ENCODE peak calls at places on chromosomes 13 and 19, in eight cellular contexts. One of them, this sample, is unnamed.

GRCh38 chr13:30145709-30146367 is 161.5 kb downstream of the KATNAL1 start:
- DNase-seq in cardiac fibroblast: no peak
- DNase-seq in astrocyte of the spinal cord: no peak
- DNase-seq in heart right ventricle: no peak
- DNase-seq in Peyer's patch: no peak
- DNase-seq in AG04450: no peak
- DNase-seq in kidney: no peak
- DNase-seq in cardiac muscle cell: no peak
- DNase-seq in this sample: no peak

GRCh38 chr19:27752530-27753184 is 1460.3 kb downstream of the UQCRFS1 start:
- DNase-seq in cardiac fibroblast: no peak
- DNase-seq in astrocyte of the spinal cord: no peak
- DNase-seq in heart right ventricle: no peak
- DNase-seq in Peyer's patch: no peak
- DNase-seq in AG04450: no peak
- DNase-seq in kidney: no peak
- DNase-seq in cardiac muscle cell: no peak
- DNase-seq in this sample: no peak

GRCh38 chr13:45194081-45194939 is 6.5 kb downstream of the KCTD4 start:
- DNase-seq in cardiac fibroblast: peak; percentile 67
- DNase-seq in astrocyte of the spinal cord: peak; percentile 72
- DNase-seq in heart right ventricle: peak; percentile 39
- DNase-seq in Peyer's patch: no peak
- DNase-seq in AG04450: no peak
- DNase-seq in kidney: no peak
- DNase-seq in cardiac muscle cell: peak; percentile 80
- DNase-seq in this sample: no peak

GRCh38 chr13:36421447-36421846 is 10.8 kb upstream of the CCNA1 start:
- DNase-seq in cardiac fibroblast: peak; percentile 92
- DNase-seq in astrocyte of the spinal cord: peak; percentile 49
- DNase-seq in heart right ventricle: no peak
- DNase-seq in Peyer's patch: no peak
- DNase-seq in AG04450: no peak
- DNase-seq in kidney: no peak
- DNase-seq in cardiac muscle cell: peak; percentile 44
- DNase-seq in this sample: no peak

GRCh38 chr13:50914301-50914700 is 4.7 kb downstream of the RNASEH2B start:
- DNase-seq in cardiac fibroblast: peak; percentile 4
- DNase-seq in astrocyte of the spinal cord: peak; percentile 16
- DNase-seq in heart right ventricle: no peak
- DNase-seq in Peyer's patch: no peak
- DNase-seq in AG04450: no peak
- DNase-seq in kidney: no peak
- DNase-seq in cardiac muscle cell: no peak
- DNase-seq in this sample: no peak

GRCh38 chr13:28239374-28239773 is 101.0 kb downstream of the PAN3 start:
- DNase-seq in cardiac fibroblast: peak; percentile 92
- DNase-seq in astrocyte of the spinal cord: peak; percentile 41
- DNase-seq in heart right ventricle: no peak
- DNase-seq in Peyer's patch: no peak
- DNase-seq in AG04450: no peak
- DNase-seq in kidney: no peak
- DNase-seq in cardiac muscle cell: peak; percentile 87
- DNase-seq in this sample: no peak

GRCh38 chr13:63024458-63024857 is 1608.8 kb upstream of the PCDH20 start:
- DNase-seq in cardiac fibroblast: no peak
- DNase-seq in astrocyte of the spinal cord: peak; percentile 40
- DNase-seq in heart right ventricle: no peak
- DNase-seq in Peyer's patch: no peak
- DNase-seq in AG04450: no peak
- DNase-seq in kidney: no peak
- DNase-seq in cardiac muscle cell: no peak
- DNase-seq in this sample: no peak

GRCh38 chr13:24220086-24220703 is 59.7 kb downstream of the SPATA13 start:
- DNase-seq in cardiac fibroblast: peak; percentile 92
- DNase-seq in astrocyte of the spinal cord: peak; percentile 83
- DNase-seq in heart right ventricle: peak; percentile 70
- DNase-seq in Peyer's patch: no peak
- DNase-seq in AG04450: peak; percentile 61
- DNase-seq in kidney: no peak
- DNase-seq in cardiac muscle cell: peak; percentile 92
- DNase-seq in this sample: peak; percentile 61

GRCh38 chr19:52102782-52103181 is 7.2 kb upstream of the ZNF841 start:
- DNase-seq in cardiac fibroblast: no peak
- DNase-seq in astrocyte of the spinal cord: no peak
- DNase-seq in heart right ventricle: no peak
- DNase-seq in Peyer's patch: no peak
- DNase-seq in AG04450: no peak
- DNase-seq in kidney: no peak
- DNase-seq in cardiac muscle cell: no peak
- DNase-seq in this sample: no peak

GRCh38 chr13:95113601-95114000 is 187.7 kb downstream of the ABCC4 start:
- DNase-seq in cardiac fibroblast: no peak
- DNase-seq in astrocyte of the spinal cord: no peak
- DNase-seq in heart right ventricle: no peak
- DNase-seq in Peyer's patch: no peak
- DNase-seq in AG04450: no peak
- DNase-seq in kidney: no peak
- DNase-seq in cardiac muscle cell: no peak
- DNase-seq in this sample: no peak

GRCh38 chr19:40604647-40605200 is 3.6 kb downstream of the LTBP4 start:
- DNase-seq in cardiac fibroblast: no peak
- DNase-seq in astrocyte of the spinal cord: no peak
- DNase-seq in heart right ventricle: no peak
- DNase-seq in Peyer's patch: peak; percentile 72
- DNase-seq in AG04450: no peak
- DNase-seq in kidney: no peak
- DNase-seq in cardiac muscle cell: no peak
- DNase-seq in this sample: no peak

GRCh38 chr19:2923510-2923909 is 21.3 kb downstream of the ZNF77 start:
- DNase-seq in cardiac fibroblast: peak; percentile 25
- DNase-seq in astrocyte of the spinal cord: peak; percentile 24
- DNase-seq in heart right ventricle: no peak
- DNase-seq in Peyer's patch: no peak
- DNase-seq in AG04450: no peak
- DNase-seq in kidney: no peak
- DNase-seq in cardiac muscle cell: peak; percentile 49
- DNase-seq in this sample: peak; percentile 94

GRCh38 chr19:40690699-40691420 is 409 bp upstream of the NUMBL start:
- DNase-seq in cardiac fibroblast: peak; percentile 93
- DNase-seq in astrocyte of the spinal cord: peak; percentile 97
- DNase-seq in heart right ventricle: peak; percentile 95
- DNase-seq in Peyer's patch: peak; percentile 97
- DNase-seq in AG04450: peak; percentile 78
- DNase-seq in kidney: peak; percentile 98
- DNase-seq in cardiac muscle cell: peak; percentile 96
- DNase-seq in this sample: peak; percentile 58

DNA sequence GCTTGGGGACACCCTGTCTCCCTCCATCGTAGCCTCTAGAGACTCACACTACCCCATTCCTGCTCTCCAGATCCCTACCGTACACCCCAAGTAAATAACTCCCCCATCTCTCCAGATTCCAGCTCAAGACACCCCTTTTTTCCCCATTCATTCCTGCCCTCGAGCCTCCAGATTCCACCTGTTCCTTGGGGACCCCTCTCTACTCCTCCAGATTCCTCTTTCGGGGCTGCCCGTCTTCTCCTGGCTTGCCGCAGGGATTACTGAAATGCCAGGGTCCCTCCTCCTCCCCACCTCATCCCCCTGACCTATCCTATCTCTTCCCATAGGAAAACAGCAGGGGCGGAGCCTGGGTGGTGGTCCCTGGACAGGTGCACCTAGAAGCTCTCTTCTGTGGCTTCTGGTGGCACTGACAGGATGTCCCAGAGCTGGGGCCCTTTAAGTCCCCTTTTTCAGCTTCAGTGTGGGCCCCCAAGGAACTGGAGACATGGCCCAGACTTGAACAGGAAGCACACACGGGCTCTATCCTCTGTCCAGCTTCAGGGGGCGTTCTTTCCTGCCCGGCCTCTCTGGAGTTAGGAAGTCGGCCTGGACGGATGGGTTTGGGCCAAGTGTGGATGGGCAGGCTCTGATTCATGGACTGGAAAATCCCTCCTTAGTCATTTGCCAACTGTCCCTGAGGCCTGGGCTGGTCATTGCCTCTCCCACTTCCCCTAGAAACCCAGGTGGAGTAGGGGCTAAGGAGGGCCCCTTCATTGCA is 1.2 kb downstream of the ZSWIM4 start:
- DNase-seq in cardiac fibroblast: peak; percentile 97
- DNase-seq in astrocyte of the spinal cord: peak; percentile 90
- DNase-seq in heart right ventricle: peak; percentile 84
- DNase-seq in Peyer's patch: no peak
- DNase-seq in AG04450: peak; percentile 86
- DNase-seq in kidney: peak; percentile 92
- DNase-seq in cardiac muscle cell: peak; percentile 95
- DNase-seq in this sample: peak; percentile 91
- H3K4me3 ChIP-seq in cardiac fibroblast: peak overlapping the region; percentile 63
- H3K4me3 ChIP-seq in astrocyte of the spinal cord: peak overlapping the region; percentile 73
- H3K4me3 ChIP-seq in heart right ventricle: peak overlapping the region; percentile 73
- H3K4me3 ChIP-seq in Peyer's patch: peak overlapping the region; percentile 95
- H3K4me3 ChIP-seq in AG04450: peak overlapping the region; percentile 80
- H3K4me3 ChIP-seq in kidney: peak overlapping the region; percentile 71
- H3K4me3 ChIP-seq in cardiac muscle cell: peak overlapping the region; percentile 66
- H3K4me3 ChIP-seq in this sample: peak overlapping the region; percentile 95

GRCh38 chr19:17118957-17119356 is 43.4 kb downstream of the MYO9B start:
- DNase-seq in cardiac fibroblast: no peak
- DNase-seq in astrocyte of the spinal cord: no peak
- DNase-seq in heart right ventricle: no peak
- DNase-seq in Peyer's patch: no peak
- DNase-seq in AG04450: no peak
- DNase-seq in kidney: no peak
- DNase-seq in cardiac muscle cell: no peak
- DNase-seq in this sample: no peak
- H3K4me3 ChIP-seq in cardiac fibroblast: no peak overlapping the region
- H3K4me3 ChIP-seq in astrocyte of the spinal cord: no peak overlapping the region
- H3K4me3 ChIP-seq in heart right ventricle: no peak overlapping the region
- H3K4me3 ChIP-seq in Peyer's patch: no peak overlapping the region
- H3K4me3 ChIP-seq in AG04450: no peak overlapping the region
- H3K4me3 ChIP-seq in kidney: no peak overlapping the region
- H3K4me3 ChIP-seq in cardiac muscle cell: no peak overlapping the region
- H3K4me3 ChIP-seq in this sample: no peak overlapping the region

GRCh38 chr19:6068711-6069110 is 41.6 kb downstream of the RFX2 start:
- DNase-seq in cardiac fibroblast: no peak
- DNase-seq in astrocyte of the spinal cord: no peak
- DNase-seq in heart right ventricle: no peak
- DNase-seq in Peyer's patch: no peak
- DNase-seq in AG04450: no peak
- DNase-seq in kidney: peak; percentile 38
- DNase-seq in cardiac muscle cell: no peak
- DNase-seq in this sample: no peak

GRCh38 chr19:6071103-6071485 is 39.2 kb downstream of the RFX2 start:
- DNase-seq in cardiac fibroblast: peak; percentile 76
- DNase-seq in astrocyte of the spinal cord: peak; percentile 40
- DNase-seq in heart right ventricle: no peak
- DNase-seq in Peyer's patch: no peak
- DNase-seq in AG04450: no peak
- DNase-seq in kidney: no peak
- DNase-seq in cardiac muscle cell: peak; percentile 72
- DNase-seq in this sample: peak; percentile 81

GRCh38 chr19:6069268-6069771 is 41.0 kb downstream of the RFX2 start:
- DNase-seq in cardiac fibroblast: no peak
- DNase-seq in astrocyte of the spinal cord: no peak
- DNase-seq in heart right ventricle: no peak
- DNase-seq in Peyer's patch: no peak
- DNase-seq in AG04450: no peak
- DNase-seq in kidney: peak; percentile 7
- DNase-seq in cardiac muscle cell: no peak
- DNase-seq in this sample: no peak

GRCh38 chr19:6071840-6072239 is 38.5 kb downstream of the RFX2 start:
- DNase-seq in cardiac fibroblast: no peak
- DNase-seq in astrocyte of the spinal cord: no peak
- DNase-seq in heart right ventricle: no peak
- DNase-seq in Peyer's patch: no peak
- DNase-seq in AG04450: no peak
- DNase-seq in kidney: no peak
- DNase-seq in cardiac muscle cell: no peak
- DNase-seq in this sample: no peak

DNA sequence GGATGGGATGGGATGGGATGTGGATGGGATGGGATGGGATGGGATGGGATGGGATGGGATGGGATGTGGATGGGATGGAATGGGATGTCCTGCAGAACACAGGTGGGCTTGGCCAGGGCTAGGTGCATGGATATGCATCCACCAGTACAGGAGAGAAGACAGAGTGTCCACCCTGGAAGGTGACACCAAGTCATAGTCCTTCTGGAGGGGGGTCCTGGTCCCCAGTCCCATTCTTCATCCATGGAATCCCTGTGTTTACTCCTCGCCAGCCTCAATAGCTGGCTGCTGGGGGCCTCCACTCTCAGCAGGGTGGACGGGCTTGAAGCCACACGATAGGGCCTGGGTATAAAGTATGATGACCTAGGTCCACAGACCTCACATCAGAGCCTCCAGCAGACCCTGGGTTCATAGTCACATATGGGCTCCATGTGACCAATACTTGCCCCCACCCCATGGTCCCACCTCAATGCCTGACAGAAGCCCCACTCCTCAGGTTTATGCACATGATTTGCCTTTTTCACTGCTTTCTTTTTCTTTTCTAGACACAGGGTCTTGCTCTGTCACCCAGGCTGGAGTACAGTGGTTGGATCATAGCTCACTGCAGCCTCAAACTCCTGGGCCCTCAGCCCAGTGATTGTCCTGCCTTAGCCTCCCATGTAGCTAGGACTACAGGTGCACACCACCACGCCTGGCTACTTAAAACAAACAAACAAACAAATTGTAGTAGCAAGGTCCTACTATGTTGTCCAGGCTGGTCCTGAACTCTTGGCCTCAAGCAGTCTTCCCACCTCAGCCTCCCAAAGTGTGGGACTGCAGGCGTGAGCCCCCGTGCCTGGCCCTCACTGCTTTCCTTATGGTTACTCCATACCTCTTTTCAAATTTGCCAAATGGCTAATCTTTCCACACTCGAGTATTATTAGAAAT is 39.9 kb downstream of the RFX2 start:
- DNase-seq in cardiac fibroblast: no peak
- DNase-seq in astrocyte of the spinal cord: no peak
- DNase-seq in heart right ventricle: no peak
- DNase-seq in Peyer's patch: no peak
- DNase-seq in AG04450: no peak
- DNase-seq in kidney: peak; percentile 25
- DNase-seq in cardiac muscle cell: no peak
- DNase-seq in this sample: no peak
- H3K4me3 ChIP-seq in cardiac fibroblast: no peak overlapping the region
- H3K4me3 ChIP-seq in astrocyte of the spinal cord: no peak overlapping the region
- H3K4me3 ChIP-seq in heart right ventricle: no peak overlapping the region
- H3K4me3 ChIP-seq in Peyer's patch: no peak overlapping the region
- H3K4me3 ChIP-seq in AG04450: no peak overlapping the region
- H3K4me3 ChIP-seq in kidney: no peak overlapping the region
- H3K4me3 ChIP-seq in cardiac muscle cell: no peak overlapping the region
- H3K4me3 ChIP-seq in this sample: no peak overlapping the region

DNA sequence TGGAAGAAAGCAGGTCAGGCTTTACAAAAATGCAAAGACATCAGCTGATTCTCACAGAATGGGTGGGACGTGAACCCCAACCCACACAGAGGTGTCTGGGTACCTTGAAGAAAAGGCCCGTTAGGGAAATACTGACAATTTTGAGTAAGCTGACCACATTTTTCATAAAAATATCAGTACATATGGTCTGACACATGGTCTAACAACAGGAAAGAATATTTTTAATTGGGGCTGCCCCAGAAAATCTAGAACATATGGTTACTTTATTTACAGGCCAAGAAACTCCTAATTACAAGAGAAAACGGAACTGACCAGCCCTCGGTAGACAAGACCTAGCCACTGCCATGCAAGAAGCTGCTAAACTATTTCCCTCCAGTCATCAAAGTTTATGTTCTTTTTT is 48.7 kb upstream of the ITM2B start:
- DNase-seq in cardiac fibroblast: no peak
- DNase-seq in astrocyte of the spinal cord: no peak
- DNase-seq in heart right ventricle: no peak
- DNase-seq in Peyer's patch: no peak
- DNase-seq in AG04450: no peak
- DNase-seq in kidney: no peak
- DNase-seq in cardiac muscle cell: no peak
- DNase-seq in this sample: no peak
- H3K4me3 ChIP-seq in cardiac fibroblast: no peak overlapping the region
- H3K4me3 ChIP-seq in astrocyte of the spinal cord: no peak overlapping the region
- H3K4me3 ChIP-seq in heart right ventricle: no peak overlapping the region
- H3K4me3 ChIP-seq in Peyer's patch: no peak overlapping the region
- H3K4me3 ChIP-seq in AG04450: no peak overlapping the region
- H3K4me3 ChIP-seq in kidney: no peak overlapping the region
- H3K4me3 ChIP-seq in cardiac muscle cell: no peak overlapping the region
- H3K4me3 ChIP-seq in this sample: no peak overlapping the region